ENCODE peak calls at places on chromosome 16, in nine cellular contexts. R, U, E, M, T, F, W, A and H are unnamed samples.

GRCh38 chr16:8669481-8669880 is 4.9 kb upstream of the ABAT start:
- DNase-seq in R (no peak), U (no peak), E (no peak), M (no peak), T (no peak), F (no peak), W (no peak), A (no peak), H (no peak)

GRCh38 chr16:89921131-89921698 is 1.9 kb upstream of the TUBB3 start:
- DNase-seq in R (no peak), U (no peak), E (no peak), M (no peak), T (no peak), F (no peak), W (no peak), A (no peak), H (no peak)

GRCh38 chr16:85428168-85428898 is 184.8 kb upstream of the GSE1 start:
- DNase-seq in R (no peak), U (peak), E (peak), M (no peak), T (peak), F (peak), W (no peak), A (no peak), H (no peak)

GRCh38 chr16:77896357-77896972 is 108.1 kb downstream of the VAT1L start:
- DNase-seq in R (no peak), U (peak), E (no peak), M (no peak), T (no peak), F (no peak), W (no peak), A (no peak), H (no peak)

GRCh38 chr16:76634847-76635697 is 357.9 kb downstream of the CNTNAP4 start:
- DNase-seq in R (no peak), U (no peak), E (no peak), M (no peak), T (no peak), F (no peak), W (no peak), A (no peak), H (no peak)

GRCh38 chr16:89672177-89672941 is 14.1 kb upstream of the CDK10 start:
- DNase-seq in R (no peak), U (no peak), E (no peak), M (no peak), T (no peak), F (no peak), W (no peak), A (no peak), H (no peak)

GRCh38 chr16:10509534-10510025 is 70.8 kb downstream of the EMP2 start:
- DNase-seq in R (peak), U (peak), E (peak), M (peak), T (no peak), F (peak), W (no peak), A (peak), H (peak)

GRCh38 chr16:19765860-19766553 is 47.9 kb downstream of the IQCK start:
- DNase-seq in R (no peak), U (no peak), E (no peak), M (no peak), T (peak), F (no peak), W (no peak), A (no peak), H (no peak)

GRCh38 chr16:73951541-73951940 is 345.1 kb upstream of the PSMD7 start:
- DNase-seq in R (no peak), U (no peak), E (no peak), M (no peak), T (peak), F (no peak), W (no peak), A (no peak), H (no peak)

GRCh38 chr16:81755915-81756644 is 23.0 kb upstream of the PLCG2 start:
- DNase-seq in R (no peak), U (peak), E (peak), M (no peak), T (no peak), F (no peak), W (no peak), A (no peak), H (no peak)

GRCh38 chr16:69286941-69287713 is 24.0 kb upstream of the VPS4A start:
- DNase-seq in R (no peak), U (peak), E (peak), M (peak), T (peak), F (peak), W (peak), A (peak), H (no peak)

GRCh38 chr16:20675488-20676267 is 21.8 kb downstream of the ACSM1 start:
- DNase-seq in R (no peak), U (peak), E (no peak), M (peak), T (no peak), F (no peak), W (no peak), A (no peak), H (peak)

GRCh38 chr16:47143329-47143676 is 442 bp downstream of the NETO2 start:
- DNase-seq in R (peak), U (peak), E (peak), M (peak), T (peak), F (no peak), W (no peak), A (peak), H (peak)

GRCh38 chr16:56673916-56674315 is 4.3 kb downstream of the MT1H start:
- DNase-seq in R (no peak), U (peak), E (peak), M (no peak), T (no peak), F (no peak), W (peak), A (no peak), H (peak)

GRCh38 chr16:30096105-30096861 is at the start of gene YPEL3:
- DNase-seq in R (peak), U (peak), E (peak), M (peak), T (peak), F (peak), W (peak), A (peak), H (peak)

GRCh38 chr16:85134076-85134793 is 22.0 kb upstream of the CIBAR2 start:
- DNase-seq in R (no peak), U (no peak), E (no peak), M (no peak), T (no peak), F (no peak), W (no peak), A (no peak), H (peak)

GRCh38 chr16:83854420-83854819 is 44.5 kb upstream of the MLYCD start:
- DNase-seq in R (no peak), U (no peak), E (no peak), M (no peak), T (no peak), F (no peak), W (peak), A (no peak), H (no peak)

GRCh38 chr16:66746682-66747081 is 4.7 kb downstream of the DYNC1LI2 start:
- DNase-seq in R (no peak), U (peak), E (peak), M (no peak), T (no peak), F (no peak), W (no peak), A (no peak), H (no peak)